ENCODE peak calls at places on chromosomes 6 and 20, in seven cellular contexts. C is globus pallidus; E is AG20443; H is Calu3; O is activated naive CD4-positive, alpha-beta T cell treated with anti-CD3 and anti-CD28 coated beads, Interleukin-2, amount 50 U/mL, for 16 hours; A is KBM-7; L is nephron progenitor cell. J is an unnamed sample.

GRCh38 chr20:13022401-13023170 is 13.8 kb downstream of the SPTLC3 start:
- DNase-seq in A (no peak), L (no peak), E (peak), H (no peak), C (no peak), O (no peak), J (no peak)

GRCh38 chr20:13996265-13996664 is 949 bp downstream of the MACROD2 start:
- DNase-seq in C (no peak), H (no peak), A (no peak), E (peak), O (no peak), L (no peak), J (no peak)

GRCh38 chr6:44002071-44002590 is 125.1 kb downstream of the MRPL14 start:
- DNase-seq in L (peak), H (peak), E (no peak), O (peak), A (no peak), C (no peak), J (peak)

GRCh38 chr6:13990830-13991229 is 66.1 kb downstream of the RNF182 start:
- DNase-seq in L (no peak), O (no peak), A (no peak), H (no peak), C (no peak), E (no peak), J (no peak)

GRCh38 chr6:41719796-41720620 is 15.4 kb downstream of the TFEB start:
- DNase-seq in E (no peak), L (no peak), C (peak), A (no peak), O (no peak), H (no peak), J (no peak)

GRCh38 chr6:3455121-3455489 is 1.7 kb downstream of the SLC22A23 start:
- DNase-seq in O (peak), E (no peak), A (no peak), C (peak), H (no peak), L (no peak), J (peak)

GRCh38 chr6:142469220-142469619 is 167.4 kb downstream of the ADGRG6 start:
- DNase-seq in E (no peak), A (no peak), L (no peak), O (no peak), C (no peak), H (no peak), J (no peak)

GRCh38 chr20:64036346-64037198 is 590 bp downstream of the C20orf204 start:
- DNase-seq in C (no peak), L (no peak), O (no peak), H (no peak), E (no peak), A (peak), J (no peak)

GRCh38 chr6:88609973-88610372 is 353.4 kb downstream of the RNGTT start:
- DNase-seq in C (no peak), H (no peak), E (no peak), O (no peak), L (no peak), A (no peak), J (no peak)

GRCh38 chr20:31663838-31664695 is 26.4 kb downstream of the COX4I2 start:
- DNase-seq in O (no peak), A (no peak), H (peak), C (peak), L (no peak), E (no peak), J (peak)

GRCh38 chr6:113858067-113858604 is 991 bp downstream of the MARCKS start:
- DNase-seq in L (peak), A (no peak), E (peak), C (peak), O (no peak), H (peak), J (peak)

GRCh38 chr6:66735106-66735890 is 1028.3 kb upstream of the EYS start:
- DNase-seq in H (no peak), E (no peak), A (no peak), O (no peak), L (no peak), C (no peak), J (no peak)

GRCh38 chr20:59723607-59724456 is 119.5 kb downstream of the PHACTR3 start:
- DNase-seq in A (peak), E (peak), H (no peak), C (no peak), L (no peak), O (no peak), J (no peak)

GRCh38 chr6:3939964-3940363 is 90.8 kb downstream of the FAM50B start:
- DNase-seq in H (no peak), A (no peak), C (no peak), O (no peak), E (no peak), L (no peak), J (no peak)

GRCh38 chr20:45010399-45010828 is 44.1 kb downstream of the STK4 start:
- DNase-seq in H (no peak), E (no peak), L (no peak), C (no peak), O (no peak), A (no peak), J (no peak)

GRCh38 chr20:7231303-7231702 is 463.8 kb downstream of the BMP2 start:
- DNase-seq in E (no peak), O (no peak), H (no peak), L (no peak), A (no peak), C (no peak), J (no peak)

GRCh38 chr20:48823960-48824497 is 3.8 kb downstream of the PREX1 start:
- DNase-seq in O (peak), L (no peak), A (peak), C (peak), H (no peak), E (peak), J (no peak)

GRCh38 chr6:155850408-155850841 is 394.8 kb upstream of the NOX3 start:
- DNase-seq in A (no peak), L (no peak), O (no peak), C (no peak), H (no peak), E (peak), J (no peak)

GRCh38 chr6:154962751-154963150 is 32.4 kb upstream of the TIAM2 start:
- DNase-seq in H (peak), E (peak), A (no peak), L (no peak), O (no peak), C (no peak), J (no peak)

GRCh38 chr6:35311390-35312075 is 13.9 kb downstream of the DEF6 start:
- DNase-seq in C (no peak), H (no peak), O (peak), A (peak), E (no peak), L (no peak), J (no peak)

GRCh38 chr20:24388828-24389325 is 80.6 kb upstream of the SYNDIG1 start:
- DNase-seq in L (no peak), C (no peak), E (no peak), A (no peak), H (no peak), O (no peak), J (no peak)

GRCh38 chr20:34045294-34045693 is 51.6 kb downstream of the RALY start:
- DNase-seq in H (peak), E (peak), L (no peak), C (no peak), A (no peak), O (no peak), J (no peak)

GRCh38 chr20:58891076-58891685 is 38.7 kb downstream of the GNAS start:
- DNase-seq in E (peak), O (peak), C (peak), L (peak), A (no peak), H (peak), J (peak)

GRCh38 chr6:44415424-44415823 is 27.9 kb downstream of the CDC5L start:
- DNase-seq in E (no peak), L (no peak), H (peak), O (no peak), A (peak), C (no peak), J (peak)

GRCh38 chr6:120058410-120058809 is 708.8 kb upstream of the MAN1A1 start:
- DNase-seq in H (no peak), C (no peak), L (no peak), A (no peak), O (no peak), E (no peak), J (no peak)

GRCh38 chr6:11187301-11187700 is 45.2 kb downstream of the NEDD9 start:
- DNase-seq in L (no peak), E (no peak), H (no peak), A (no peak), C (no peak), O (no peak), J (no peak)

GRCh38 chr6:31179896-31180295 is 9.4 kb upstream of the POU5F1 start:
- DNase-seq in H (no peak), O (no peak), E (no peak), A (no peak), C (no peak), L (no peak), J (no peak)

J was measured in left colon.